ENCODE peak calls at places on chromosomes 1 and 21, in seven cellular contexts. One of them, this sample, is unnamed.

GRCh38 chr1:83998599-83999315 is at the start of gene TTLL7:
- DNase-seq in esophagus muscularis mucosa: peak; percentile 93
- DNase-seq in stomach: peak; percentile 79
- DNase-seq in K562: peak; percentile 80
- DNase-seq in suprapubic skin: peak; percentile 81
- DNase-seq in transverse colon: peak; percentile 80
- DNase-seq in breast epithelium: peak; percentile 63
- DNase-seq in this sample: peak; percentile 95

GRCh38 chr1:84847253-84848247 is 45.5 kb downstream of the LPAR3 start:
- DNase-seq in esophagus muscularis mucosa: peak; percentile 90
- DNase-seq in stomach: peak; percentile 95
- DNase-seq in K562: no peak
- DNase-seq in suprapubic skin: no peak
- DNase-seq in transverse colon: peak; percentile 80
- DNase-seq in breast epithelium: peak; percentile 94
- DNase-seq in this sample: no peak

GRCh38 chr1:238052496-238053266 is 162.0 kb upstream of the ZP4 start:
- DNase-seq in esophagus muscularis mucosa: no peak
- DNase-seq in stomach: no peak
- DNase-seq in K562: no peak
- DNase-seq in suprapubic skin: no peak
- DNase-seq in transverse colon: no peak
- DNase-seq in breast epithelium: no peak
- DNase-seq in this sample: no peak

GRCh38 chr1:95023399-95024050 is 49.2 kb downstream of the ALG14 start:
- DNase-seq in esophagus muscularis mucosa: peak; percentile 21
- DNase-seq in stomach: no peak
- DNase-seq in K562: no peak
- DNase-seq in suprapubic skin: no peak
- DNase-seq in transverse colon: no peak
- DNase-seq in breast epithelium: no peak
- DNase-seq in this sample: no peak

GRCh38 chr1:27611450-27611849 is 7.5 kb upstream of the AHDC1 start:
- DNase-seq in esophagus muscularis mucosa: no peak
- DNase-seq in stomach: no peak
- DNase-seq in K562: no peak
- DNase-seq in suprapubic skin: no peak
- DNase-seq in transverse colon: no peak
- DNase-seq in breast epithelium: no peak
- DNase-seq in this sample: no peak

GRCh38 chr1:42171679-42172266 is 7.2 kb upstream of the GUCA2A start:
- DNase-seq in esophagus muscularis mucosa: no peak
- DNase-seq in stomach: no peak
- DNase-seq in K562: no peak
- DNase-seq in suprapubic skin: no peak
- DNase-seq in transverse colon: no peak
- DNase-seq in breast epithelium: no peak
- DNase-seq in this sample: no peak

GRCh38 chr1:94332516-94332915 is 85.7 kb upstream of the ABCD3 start:
- DNase-seq in esophagus muscularis mucosa: no peak
- DNase-seq in stomach: no peak
- DNase-seq in K562: no peak
- DNase-seq in suprapubic skin: no peak
- DNase-seq in transverse colon: no peak
- DNase-seq in breast epithelium: no peak
- DNase-seq in this sample: no peak

GRCh38 chr1:25566730-25567341 is 23.4 kb downstream of the LDLRAP1 start:
- DNase-seq in esophagus muscularis mucosa: no peak
- DNase-seq in stomach: no peak
- DNase-seq in K562: no peak
- DNase-seq in suprapubic skin: no peak
- DNase-seq in transverse colon: no peak
- DNase-seq in breast epithelium: peak; percentile 75
- DNase-seq in this sample: peak; percentile 84

GRCh38 chr1:150563340-150564038 is 14.3 kb downstream of the ADAMTSL4 start:
- DNase-seq in esophagus muscularis mucosa: no peak
- DNase-seq in stomach: peak; percentile 90
- DNase-seq in K562: peak; percentile 7
- DNase-seq in suprapubic skin: peak; percentile 79
- DNase-seq in transverse colon: peak; percentile 79
- DNase-seq in breast epithelium: no peak
- DNase-seq in this sample: no peak

GRCh38 chr1:213284626-213285025 is 233.6 kb downstream of the RPS6KC1 start:
- DNase-seq in esophagus muscularis mucosa: no peak
- DNase-seq in stomach: no peak
- DNase-seq in K562: no peak
- DNase-seq in suprapubic skin: no peak
- DNase-seq in transverse colon: no peak
- DNase-seq in breast epithelium: no peak
- DNase-seq in this sample: no peak

GRCh38 chr1:50993645-50994044 is 23.6 kb downstream of the CDKN2C start:
- DNase-seq in esophagus muscularis mucosa: no peak
- DNase-seq in stomach: no peak
- DNase-seq in K562: no peak
- DNase-seq in suprapubic skin: no peak
- DNase-seq in transverse colon: no peak
- DNase-seq in breast epithelium: no peak
- DNase-seq in this sample: no peak

GRCh38 chr1:194104247-194104844 is 917.9 kb upstream of the B3GALT2 start:
- DNase-seq in esophagus muscularis mucosa: no peak
- DNase-seq in stomach: no peak
- DNase-seq in K562: no peak
- DNase-seq in suprapubic skin: no peak
- DNase-seq in transverse colon: no peak
- DNase-seq in breast epithelium: no peak
- DNase-seq in this sample: no peak

GRCh38 chr1:174049514-174049913 is 27.4 kb upstream of the RC3H1 start:
- DNase-seq in esophagus muscularis mucosa: no peak
- DNase-seq in stomach: no peak
- DNase-seq in K562: no peak
- DNase-seq in suprapubic skin: no peak
- DNase-seq in transverse colon: no peak
- DNase-seq in breast epithelium: no peak
- DNase-seq in this sample: no peak

GRCh38 chr1:203666621-203667020 is 40.0 kb downstream of the ATP2B4 start:
- DNase-seq in esophagus muscularis mucosa: no peak
- DNase-seq in stomach: no peak
- DNase-seq in K562: no peak
- DNase-seq in suprapubic skin: no peak
- DNase-seq in transverse colon: no peak
- DNase-seq in breast epithelium: no peak
- DNase-seq in this sample: no peak

GRCh38 chr21:31347435-31348032 is 3.5 kb upstream of the TIAM1 start:
- DNase-seq in esophagus muscularis mucosa: no peak
- DNase-seq in stomach: no peak
- DNase-seq in K562: peak; percentile 29
- DNase-seq in suprapubic skin: no peak
- DNase-seq in transverse colon: no peak
- DNase-seq in breast epithelium: no peak
- DNase-seq in this sample: no peak

GRCh38 chr1:51969038-51969705 is 21.3 kb downstream of the RAB3B start:
- DNase-seq in esophagus muscularis mucosa: no peak
- DNase-seq in stomach: no peak
- DNase-seq in K562: no peak
- DNase-seq in suprapubic skin: no peak
- DNase-seq in transverse colon: no peak
- DNase-seq in breast epithelium: no peak
- DNase-seq in this sample: no peak

GRCh38 chr1:198056255-198056654 is 100.5 kb upstream of the NEK7 start:
- DNase-seq in esophagus muscularis mucosa: no peak
- DNase-seq in stomach: no peak
- DNase-seq in K562: no peak
- DNase-seq in suprapubic skin: no peak
- DNase-seq in transverse colon: no peak
- DNase-seq in breast epithelium: no peak
- DNase-seq in this sample: no peak

GRCh38 chr1:30083800-30084464 is 639.5 kb downstream of the MATN1 start:
- DNase-seq in esophagus muscularis mucosa: no peak
- DNase-seq in stomach: no peak
- DNase-seq in K562: no peak
- DNase-seq in suprapubic skin: no peak
- DNase-seq in transverse colon: no peak
- DNase-seq in breast epithelium: no peak
- DNase-seq in this sample: no peak

GRCh38 chr1:219387211-219387610 is 213.5 kb downstream of the LYPLAL1 start:
- DNase-seq in esophagus muscularis mucosa: no peak
- DNase-seq in stomach: no peak
- DNase-seq in K562: no peak
- DNase-seq in suprapubic skin: no peak
- DNase-seq in transverse colon: no peak
- DNase-seq in breast epithelium: no peak
- DNase-seq in this sample: no peak

GRCh38 chr1:172359531-172359991 is 60.9 kb upstream of the C1orf105 start:
- DNase-seq in esophagus muscularis mucosa: no peak
- DNase-seq in stomach: no peak
- DNase-seq in K562: no peak
- DNase-seq in suprapubic skin: no peak
- DNase-seq in transverse colon: no peak
- DNase-seq in breast epithelium: no peak
- DNase-seq in this sample: no peak
- TF ChIP-seq POLR2AphosphoS5 in esophagus muscularis mucosa: no peak
- TF ChIP-seq POLR2AphosphoS5 in stomach: no peak
- TF ChIP-seq POLR2AphosphoS5 in K562: no peak
- TF ChIP-seq POLR2AphosphoS5 in suprapubic skin: no peak
- TF ChIP-seq POLR2AphosphoS5 in transverse colon: peak; percentile 59
- TF ChIP-seq POLR2AphosphoS5 in breast epithelium: no peak
- TF ChIP-seq POLR2AphosphoS5 in this sample: no peak

DNA sequence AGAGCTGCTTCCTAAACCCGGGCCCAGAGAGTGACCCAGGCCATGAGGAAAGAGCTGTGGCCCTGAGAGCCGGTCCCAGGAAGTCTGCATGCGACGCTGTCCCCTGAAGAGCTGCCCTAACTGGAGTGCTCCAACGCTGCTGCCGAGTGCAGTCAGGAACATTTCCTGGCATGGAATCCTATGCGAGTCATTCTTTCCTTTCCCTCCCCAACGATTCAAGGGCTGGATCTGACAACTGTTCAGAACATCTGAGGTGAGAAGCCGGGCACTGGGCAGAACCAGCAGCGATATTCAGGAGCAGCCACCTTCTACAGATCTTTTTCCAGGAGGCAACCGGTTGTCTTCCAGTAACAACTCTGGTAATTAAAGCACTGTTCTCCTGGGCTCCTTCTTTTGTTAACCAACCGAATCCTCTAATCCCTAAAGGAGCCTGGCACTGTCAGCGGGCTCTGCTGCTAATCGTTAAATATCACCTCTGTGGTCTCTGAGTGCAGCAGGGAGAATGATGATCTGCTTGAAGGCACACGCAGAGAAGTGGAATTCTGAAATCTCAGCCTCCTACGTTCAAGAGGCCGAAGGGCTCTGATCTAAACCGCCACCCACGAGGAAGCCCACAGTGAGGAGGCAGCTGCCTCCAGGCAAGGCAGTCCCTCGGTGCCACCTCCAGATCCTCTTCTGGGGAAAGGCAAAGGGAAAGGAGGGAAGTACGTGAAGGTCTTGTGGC is 55.8 kb downstream of the SLC45A1 start:
- DNase-seq in esophagus muscularis mucosa: peak; percentile 95
- DNase-seq in stomach: peak; percentile 71
- DNase-seq in K562: no peak
- DNase-seq in suprapubic skin: no peak
- DNase-seq in transverse colon: peak; percentile 57
- DNase-seq in breast epithelium: peak; percentile 55
- DNase-seq in this sample: peak; percentile 81
- H3K4me3 ChIP-seq in esophagus muscularis mucosa: peak overlapping the region; percentile 37
- H3K4me3 ChIP-seq in stomach: no peak overlapping the region
- H3K4me3 ChIP-seq in K562: no peak overlapping the region
- H3K4me3 ChIP-seq in suprapubic skin: peak overlapping the region; percentile 2
- H3K4me3 ChIP-seq in transverse colon: no peak overlapping the region
- H3K4me3 ChIP-seq in breast epithelium: no peak overlapping the region
- H3K4me3 ChIP-seq in this sample: no peak overlapping the region

DNA sequence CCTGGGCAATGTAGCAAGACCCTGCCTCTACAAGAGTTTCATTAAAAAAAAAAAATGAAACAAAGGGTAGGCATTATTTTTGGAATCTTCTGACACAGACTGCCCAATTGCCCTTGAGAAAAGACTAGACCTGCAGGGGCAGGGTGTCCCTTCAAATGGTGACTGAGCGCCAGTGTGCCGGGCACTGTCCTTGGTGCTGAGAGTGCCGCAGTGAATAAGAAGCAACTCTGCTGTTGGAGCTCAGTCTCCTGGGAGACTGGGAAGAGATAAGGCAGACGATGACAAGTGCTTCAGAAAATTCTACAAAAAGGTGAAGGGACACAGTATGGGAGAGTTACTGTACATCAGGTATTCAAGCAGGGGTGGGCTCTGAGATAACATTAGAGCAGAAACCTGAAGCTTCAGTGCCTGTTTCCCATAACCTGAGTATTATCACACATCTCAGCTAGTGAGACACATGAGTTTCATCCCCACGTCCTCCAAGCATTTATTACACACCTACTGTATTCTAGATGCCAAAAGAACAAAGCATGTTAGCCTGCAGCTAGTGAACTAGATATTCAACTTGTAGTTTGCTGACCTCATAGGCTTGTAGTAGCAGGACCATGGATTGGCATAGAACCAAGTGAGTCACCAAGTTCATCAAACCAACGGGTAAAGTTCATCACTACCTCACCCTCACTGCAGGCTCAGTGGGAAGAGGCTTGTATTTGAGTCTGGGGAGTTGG is 18.4 kb upstream of the RPL11 start:
- DNase-seq in esophagus muscularis mucosa: no peak
- DNase-seq in stomach: peak; percentile 58
- DNase-seq in K562: peak; percentile 69
- DNase-seq in suprapubic skin: no peak
- DNase-seq in transverse colon: peak; percentile 24
- DNase-seq in breast epithelium: no peak
- DNase-seq in this sample: no peak
- TF ChIP-seq CTCF in esophagus muscularis mucosa: no peak
- TF ChIP-seq CTCF in stomach: no peak
- TF ChIP-seq CTCF in K562: no peak
- TF ChIP-seq CTCF in suprapubic skin: no peak
- TF ChIP-seq CTCF in transverse colon: no peak
- TF ChIP-seq CTCF in breast epithelium: no peak
- TF ChIP-seq CTCF in this sample: no peak

GRCh38 chr1:91637539-91637994 is 136.9 kb downstream of the CDC7 start:
- DNase-seq in esophagus muscularis mucosa: peak; percentile 83
- DNase-seq in stomach: no peak
- DNase-seq in K562: no peak
- DNase-seq in suprapubic skin: no peak
- DNase-seq in transverse colon: no peak
- DNase-seq in breast epithelium: no peak
- DNase-seq in this sample: no peak
- TF ChIP-seq POLR2AphosphoS5 in esophagus muscularis mucosa: no peak
- TF ChIP-seq POLR2AphosphoS5 in stomach: no peak
- TF ChIP-seq POLR2AphosphoS5 in K562: no peak
- TF ChIP-seq POLR2AphosphoS5 in suprapubic skin: no peak
- TF ChIP-seq POLR2AphosphoS5 in transverse colon: no peak
- TF ChIP-seq POLR2AphosphoS5 in breast epithelium: no peak
- TF ChIP-seq POLR2AphosphoS5 in this sample: no peak